ENCODE peak calls at places on chromosomes 1 and 21, in nine cellular contexts. U is small intestine; Q is transverse colon; W is IMR-90; H is A673; G is SK-N-SH; N is mesenchymal stem cell; K is CD4-positive, alpha-beta T cell; A is naive thymus-derived CD4-positive, alpha-beta T cell. I is an unnamed sample. For H3K9me3, the result is how much of the 10 kb centered on the place peaks cover.

GRCh38 chr1:178941261-178941689 is 70.4 kb upstream of the ANGPTL1 start:
- DNase-seq in U (no peak), Q (no peak), W (no peak), H (no peak), G (no peak), N (no peak), K (no peak), A (no peak), I (no peak)

GRCh38 chr1:200351826-200352549 is 57.8 kb downstream of the ZNF281 start:
- DNase-seq in U (peak), Q (no peak), W (peak), H (no peak), G (no peak), N (peak), K (peak), A (peak), I (no peak)

GRCh38 chr1:5913876-5914275 is 78.3 kb downstream of the NPHP4 start:
- DNase-seq in U (no peak), Q (no peak), W (no peak), H (no peak), G (no peak), N (no peak), K (no peak), A (no peak), I (no peak)

GRCh38 chr1:28601696-28602095 is 9.6 kb downstream of the RAB42 start:
- DNase-seq in U (no peak), Q (no peak), W (peak), H (peak), G (no peak), N (peak), K (no peak), A (no peak), I (no peak)

GRCh38 chr1:222880586-222880985 is 65.7 kb downstream of the DISP1 start:
- DNase-seq in U (no peak), Q (no peak), W (peak), H (no peak), G (no peak), N (peak), K (no peak), A (no peak), I (no peak)

GRCh38 chr1:19405761-19406481 is 79.4 kb downstream of the CAPZB start:
- DNase-seq in U (no peak), Q (no peak), W (peak), H (no peak), G (peak), N (no peak), K (no peak), A (peak), I (peak)

GRCh38 chr1:50426702-50427085 is 3.5 kb upstream of the DMRTA2 start:
- DNase-seq in U (no peak), Q (no peak), W (no peak), H (no peak), G (peak), N (no peak), K (no peak), A (no peak), I (no peak)

GRCh38 chr1:218521414-218522169 is 176.5 kb downstream of the TGFB2 start:
- DNase-seq in U (peak), Q (peak), W (peak), H (peak), G (no peak), N (no peak), K (peak), A (no peak), I (peak)

GRCh38 chr1:28129150-28129549 is 40.7 kb upstream of the EYA3 start:
- DNase-seq in U (no peak), Q (no peak), W (peak), H (no peak), G (no peak), N (peak), K (no peak), A (no peak), I (no peak)

GRCh38 chr1:30106125-30106524 is 617.3 kb downstream of the MATN1 start:
- DNase-seq in U (no peak), Q (peak), W (peak), H (peak), G (peak), N (peak), K (no peak), A (no peak), I (peak)

GRCh38 chr1:111454859-111455641 is 5.8 kb downstream of the ATP5PB start:
- DNase-seq in U (no peak), Q (no peak), W (peak), H (no peak), G (no peak), N (no peak), K (no peak), A (no peak), I (no peak)

GRCh38 chr1:6770727-6771567 is 14.3 kb upstream of the CAMTA1 start:
- DNase-seq in U (peak), Q (no peak), W (peak), H (no peak), G (peak), N (peak), K (no peak), A (no peak), I (no peak)

GRCh38 chr1:207309775-207310273 is 11.7 kb upstream of the CD55 start:
- DNase-seq in U (peak), Q (peak), W (peak), H (peak), G (no peak), N (peak), K (no peak), A (no peak), I (no peak)

GRCh38 chr1:197180252-197180878 is 33.9 kb upstream of the ASPM start:
- DNase-seq in U (peak), Q (no peak), W (peak), H (peak), G (peak), N (peak), K (no peak), A (peak), I (peak)

GRCh38 chr1:227880342-227880924 is 65.0 kb downstream of the PRSS38 start:
- DNase-seq in U (no peak), Q (no peak), W (no peak), H (no peak), G (no peak), N (no peak), K (no peak), A (no peak), I (no peak)

GRCh38 chr1:8090241-8090702 is 64.2 kb upstream of the ERRFI1 start:
- DNase-seq in U (peak), Q (no peak), W (peak), H (peak), G (no peak), N (peak), K (no peak), A (no peak), I (no peak)

GRCh38 chr1:51549901-51550300 is 30.8 kb upstream of the EPS15 start:
- DNase-seq in U (no peak), Q (no peak), W (no peak), H (no peak), G (no peak), N (no peak), K (no peak), A (no peak), I (no peak)

GRCh38 chr1:7227654-7228053 is 442.4 kb downstream of the CAMTA1 start:
- DNase-seq in U (no peak), Q (no peak), W (no peak), H (no peak), G (no peak), N (no peak), K (no peak), A (no peak), I (no peak)

GRCh38 chr1:84385347-84385746 is 12.9 kb upstream of the DNASE2B start:
- DNase-seq in U (no peak), Q (no peak), W (no peak), H (no peak), G (no peak), N (no peak), K (no peak), A (no peak), I (no peak)

GRCh38 chr1:113266788-113267187 is 123.5 kb upstream of the MAGI3 start:
- DNase-seq in U (no peak), Q (no peak), W (no peak), H (no peak), G (no peak), N (no peak), K (no peak), A (no peak), I (no peak)

GRCh38 chr1:226977973-226978344 is 37.9 kb downstream of the COQ8A start:
- DNase-seq in U (no peak), Q (no peak), W (no peak), H (no peak), G (no peak), N (no peak), K (no peak), A (no peak), I (no peak)

GRCh38 chr1:70436617-70437236 is 25.7 kb downstream of the CTH start:
- DNase-seq in U (no peak), Q (no peak), W (peak), H (peak), G (no peak), N (peak), K (no peak), A (no peak), I (no peak)

GRCh38 chr1:23530089-23530749 is 814 bp downstream of the E2F2 start:
- DNase-seq in U (no peak), Q (peak), W (no peak), H (no peak), G (no peak), N (no peak), K (no peak), A (no peak), I (no peak)

GRCh38 chr1:220462756-220463155 is 65.2 kb upstream of the MARK1 start:
- DNase-seq in U (peak), Q (peak), W (no peak), H (peak), G (peak), N (no peak), K (no peak), A (no peak), I (peak)

GRCh38 chr1:25617626-25618432 is 1.2 kb downstream of the MAN1C1 start:
- DNase-seq in U (no peak), Q (no peak), W (no peak), H (no peak), G (peak), N (no peak), K (no peak), A (no peak), I (no peak)

GRCh38 chr21:37525810-37526209 is 159.2 kb downstream of the DYRK1A start:
- DNase-seq in U (no peak), Q (no peak), W (peak), H (no peak), G (no peak), N (peak), K (no peak), A (no peak), I (no peak)

GRCh38 chr1:156858959-156859522 is at the start of gene INSRR:
- DNase-seq in U (no peak), Q (no peak), W (no peak), H (no peak), G (peak), N (no peak), K (no peak), A (no peak), I (no peak)

GRCh38 chr1:15410884-15411245 is 1.2 kb downstream of the EFHD2 start:
- DNase-seq in U (no peak), Q (no peak), W (no peak), H (no peak), G (no peak), N (no peak), K (no peak), A (no peak), I (no peak)

GRCh38 chr21:25107708-25108107 is 499.6 kb downstream of the MRPL39 start:
- DNase-seq in U (no peak), Q (no peak), W (peak), H (peak), G (no peak), N (peak), K (no peak), A (no peak), I (no peak)

GRCh38 chr1:156502749-156503671 is 2.4 kb upstream of the MEF2D start:
- DNase-seq in U (peak), Q (peak), W (peak), H (no peak), G (no peak), N (peak), K (no peak), A (no peak), I (no peak)

GRCh38 chr1:32892368-32893197 is 6.3 kb downstream of the HPCA start:
- DNase-seq in U (peak), Q (peak), W (no peak), H (peak), G (peak), N (no peak), K (no peak), A (no peak), I (peak)

GRCh38 chr1:59186656-59187055 is 110.2 kb upstream of the FGGY start:
- DNase-seq in U (no peak), Q (no peak), W (peak), H (no peak), G (no peak), N (peak), K (no peak), A (no peak), I (no peak)

GRCh38 chr21:44405948-44406872 is 49.1 kb upstream of the LRRC3 start:
- DNase-seq in U (no peak), Q (no peak), W (no peak), H (no peak), G (peak), N (peak), K (no peak), A (no peak), I (no peak)

GRCh38 chr21:44408226-44408625 is 47.1 kb upstream of the LRRC3 start:
- DNase-seq in U (no peak), Q (no peak), W (no peak), H (no peak), G (peak), N (no peak), K (no peak), A (no peak), I (no peak)

GRCh38 chr21:44405091-44405947 is 50.0 kb upstream of the LRRC3 start:
- DNase-seq in U (no peak), Q (no peak), W (no peak), H (no peak), G (peak), N (no peak), K (no peak), A (no peak), I (no peak)

GRCh38 chr21:44407493-44407892 is 47.8 kb upstream of the LRRC3 start:
- DNase-seq in U (no peak), Q (no peak), W (no peak), H (peak), G (peak), N (no peak), K (no peak), A (no peak), I (no peak)

GRCh38 chr21:44406953-44407352 is 48.4 kb upstream of the LRRC3 start:
- DNase-seq in U (no peak), Q (no peak), W (no peak), H (no peak), G (no peak), N (no peak), K (no peak), A (no peak), I (no peak)
- H3K9me3 ChIP-seq in U (under half), Q (under half), W (under half), H (under half), G (under half), N (under half), K (under half), A (under half), I (under half)

DNA sequence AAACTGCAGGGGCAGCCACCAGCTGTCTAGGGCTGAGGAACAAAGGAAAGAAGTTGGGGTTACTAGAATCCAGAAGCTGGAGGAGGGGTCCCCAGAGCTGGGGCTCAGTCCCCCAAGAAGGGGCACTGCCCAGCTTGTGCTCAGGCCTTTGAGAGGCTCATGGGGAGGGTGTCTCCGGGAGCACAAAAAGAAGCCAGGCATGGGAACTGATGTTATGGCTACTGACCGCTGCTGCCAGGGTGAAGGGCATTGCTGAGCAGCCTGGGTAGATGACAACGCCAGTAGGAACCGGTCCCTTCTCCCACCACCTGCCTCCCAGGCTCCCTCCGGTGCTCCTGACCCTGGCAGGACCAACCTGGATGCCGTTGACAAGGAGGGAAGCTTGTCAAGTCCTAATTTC is 762.5 kb upstream of the TPTE start:
- DNase-seq in U (no peak), Q (no peak), W (no peak), H (no peak), G (no peak), N (no peak), K (no peak), A (no peak), I (no peak)
- H3K9me3 ChIP-seq in U (under half), Q (under half), W (under half), H (half or more), G (under half), N (under half), K (under half), A (under half), I (under half)

DNA sequence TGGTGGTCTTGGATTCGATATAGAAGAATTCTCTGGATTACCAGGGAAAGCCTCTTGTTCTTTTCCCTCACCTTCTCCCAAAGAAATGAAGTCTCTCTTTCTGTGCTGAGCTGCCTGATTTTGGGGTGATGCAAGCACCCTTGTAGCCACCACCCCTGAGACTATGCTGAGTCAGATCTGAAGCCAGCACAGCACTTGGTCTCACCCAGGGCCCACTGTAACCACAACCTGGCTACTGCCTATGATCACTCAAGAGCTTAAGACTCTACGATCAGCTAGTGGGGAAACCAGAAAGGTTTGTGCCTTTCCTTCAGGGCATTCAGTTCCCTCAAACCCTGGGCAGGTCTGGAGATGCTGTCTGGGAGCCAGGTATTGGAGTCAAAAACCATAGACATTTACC is 422.7 kb downstream of the NUF2 start:
- DNase-seq in U (no peak), Q (no peak), W (no peak), H (no peak), G (no peak), N (no peak), K (no peak), A (no peak), I (no peak)
- H3K9me3 ChIP-seq in U (under half), Q (under half), W (under half), H (under half), G (under half), N (under half), K (under half), A (under half), I (under half)

GRCh38 chr1:152497273-152497672 is 13.3 kb upstream of the LCE5A start:
- DNase-seq in U (peak), Q (no peak), W (no peak), H (peak), G (no peak), N (no peak), K (no peak), A (no peak), I (no peak)
- H3K9me3 ChIP-seq in U (under half), Q (under half), W (under half), H (under half), G (under half), N (under half), K (under half), A (under half), I (under half)

GRCh38 chr21:26783801-26784200 is 61.4 kb downstream of the ADAMTS1 start:
- DNase-seq in U (no peak), Q (no peak), W (no peak), H (no peak), G (no peak), N (no peak), K (no peak), A (no peak), I (no peak)

GRCh38 chr21:26782349-26782748 is 62.9 kb downstream of the ADAMTS1 start:
- DNase-seq in U (no peak), Q (no peak), W (no peak), H (no peak), G (no peak), N (no peak), K (no peak), A (no peak), I (no peak)

GRCh38 chr21:26784974-26785373 is 60.2 kb downstream of the ADAMTS1 start:
- DNase-seq in U (no peak), Q (no peak), W (no peak), H (no peak), G (no peak), N (no peak), K (no peak), A (no peak), I (no peak)

GRCh38 chr21:26782754-26783153 is 62.5 kb downstream of the ADAMTS1 start:
- DNase-seq in U (no peak), Q (no peak), W (no peak), H (no peak), G (no peak), N (no peak), K (no peak), A (no peak), I (no peak)

DNA sequence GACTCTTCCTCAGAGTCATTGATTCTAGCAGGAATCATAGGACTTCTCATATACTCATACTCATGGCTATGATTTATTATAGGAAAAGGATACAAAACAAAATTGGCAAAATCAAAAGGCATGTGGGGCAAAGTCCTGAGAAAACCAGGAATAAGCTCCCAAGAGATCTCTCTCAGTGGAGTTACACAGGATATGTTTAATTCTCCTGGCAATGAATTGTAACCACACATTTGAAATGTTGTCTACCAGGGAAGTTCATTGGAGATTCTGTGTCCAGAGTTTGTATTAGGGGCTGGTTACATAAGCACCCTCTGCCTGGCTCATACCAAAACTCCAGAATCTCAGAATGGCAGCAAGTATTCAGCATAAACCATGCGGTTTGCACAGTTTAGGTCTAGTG is 63.9 kb downstream of the ADAMTS1 start:
- DNase-seq in U (no peak), Q (no peak), W (no peak), H (no peak), G (no peak), N (no peak), K (no peak), A (no peak), I (no peak)
- H3K9me3 ChIP-seq in U (under half), Q (under half), W (under half), H (under half), G (under half), N (under half), K (under half), A (under half), I (under half)

DNA sequence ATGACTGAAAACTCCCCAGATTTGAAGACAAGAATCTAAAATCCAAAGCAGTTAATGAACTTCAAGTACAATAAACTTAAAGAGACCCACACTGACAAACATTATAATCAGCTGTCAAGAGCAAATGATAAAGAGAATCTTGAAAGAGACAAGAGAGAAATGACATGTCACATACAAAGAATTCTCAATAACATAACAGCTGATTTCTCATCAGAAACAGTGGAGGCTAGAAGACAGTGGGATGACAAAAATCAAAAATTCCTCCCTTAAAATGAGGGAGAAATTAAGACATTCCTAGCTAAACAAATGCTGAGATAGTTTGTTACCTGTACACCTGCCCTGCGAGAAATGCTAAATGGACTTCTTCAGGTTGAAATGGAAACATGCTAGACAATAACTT is 36.0 kb upstream of the COA6 start:
- DNase-seq in U (no peak), Q (no peak), W (no peak), H (no peak), G (no peak), N (no peak), K (no peak), A (no peak), I (no peak)
- H3K9me3 ChIP-seq in U (under half), Q (under half), W (under half), H (under half), G (under half), N (under half), K (under half), A (under half), I (under half)

GRCh38 chr1:150762559-150762958 is 3.0 kb downstream of the CTSS start:
- DNase-seq in U (no peak), Q (no peak), W (no peak), H (no peak), G (no peak), N (no peak), K (no peak), A (no peak), I (no peak)

GRCh38 chr1:150763018-150763417 is 2.6 kb downstream of the CTSS start:
- DNase-seq in U (no peak), Q (no peak), W (no peak), H (no peak), G (no peak), N (peak), K (no peak), A (no peak), I (no peak)

GRCh38 chr1:150763631-150764223 is 1.9 kb downstream of the CTSS start:
- DNase-seq in U (no peak), Q (no peak), W (peak), H (no peak), G (no peak), N (peak), K (no peak), A (no peak), I (no peak)

GRCh38 chr1:150765229-150765976 is at the start of gene CTSS:
- DNase-seq in U (peak), Q (no peak), W (peak), H (peak), G (no peak), N (peak), K (no peak), A (peak), I (no peak)

GRCh38 chr1:150764617-150765090 is 924 bp downstream of the CTSS start:
- DNase-seq in U (peak), Q (no peak), W (peak), H (peak), G (no peak), N (peak), K (no peak), A (no peak), I (no peak)
- H3K9me3 ChIP-seq in U (under half), Q (under half), W (under half), H (under half), G (under half), N (under half), K (under half), A (under half), I (under half)